ENCODE peak calls at places on chromosome 1, in five cellular contexts. N is cardiac fibroblast, Z is amniotic stem cell, O is GM13977, S is aorta. V is an unnamed sample.

GRCh38 chr1:16158025-16158424 is 2.2 kb upstream of the EPHA2 start:
- DNase-seq in O (no peak), Z (no peak), N (no peak), S (no peak), V (peak)

GRCh38 chr1:14565076-14565475 is 33.4 kb upstream of the KAZN start:
- DNase-seq in Z (no peak), O (no peak), N (no peak), S (no peak), V (no peak)

GRCh38 chr1:200708161-200708560 is 30.5 kb upstream of the CAMSAP2 start:
- DNase-seq in S (no peak), Z (no peak), O (no peak), N (no peak), V (no peak)

GRCh38 chr1:68355614-68356013 is 94.1 kb downstream of the RPE65 start:
- DNase-seq in O (no peak), Z (no peak), S (no peak), N (no peak), V (no peak)

GRCh38 chr1:43414634-43415223 is 25.0 kb downstream of the SZT2 start:
- DNase-seq in O (no peak), Z (no peak), S (peak), N (peak), V (peak)

GRCh38 chr1:32111789-32112188 is 3.9 kb downstream of the KPNA6 start:
- DNase-seq in S (no peak), O (no peak), Z (no peak), N (peak), V (no peak)

GRCh38 chr1:72917920-72918319 is 635.6 kb upstream of the NEGR1 start:
- DNase-seq in O (no peak), Z (no peak), S (no peak), N (no peak), V (no peak)

GRCh38 chr1:102732927-102733326 is 375.4 kb downstream of the COL11A1 start:
- DNase-seq in Z (no peak), S (no peak), O (no peak), N (peak), V (no peak)

GRCh38 chr1:26597629-26598039 is 68.1 kb downstream of the RPS6KA1 start:
- DNase-seq in S (no peak), O (peak), N (peak), Z (peak), V (no peak)

GRCh38 chr1:221093903-221094865 is 214.9 kb downstream of the HLX start:
- DNase-seq in S (no peak), N (no peak), O (no peak), Z (no peak), V (no peak)

GRCh38 chr1:37274896-37275631 is 199.3 kb upstream of the ZC3H12A start:
- DNase-seq in S (no peak), N (no peak), O (no peak), Z (no peak), V (peak)

GRCh38 chr1:226763741-226764264 is 24.7 kb upstream of the ITPKB start:
- DNase-seq in O (peak), N (peak), S (no peak), Z (peak), V (peak)

GRCh38 chr1:24995121-24995520 is 65.0 kb upstream of the RUNX3 start:
- DNase-seq in Z (no peak), O (no peak), N (no peak), S (peak), V (no peak)

GRCh38 chr1:157193219-157193618 is 55.0 kb upstream of the ETV3 start:
- DNase-seq in N (no peak), O (no peak), Z (no peak), S (no peak), V (no peak)

GRCh38 chr1:5424802-5425201 is 567.4 kb downstream of the NPHP4 start:
- DNase-seq in S (no peak), Z (no peak), O (no peak), N (no peak), V (no peak)

GRCh38 chr1:162387226-162388082 is 5.9 kb downstream of the C1orf226 start:
- DNase-seq in Z (no peak), N (no peak), O (peak), S (no peak), V (no peak)

GRCh38 chr1:29222686-29223085 is 8.0 kb downstream of the MECR start:
- DNase-seq in N (no peak), O (no peak), S (peak), Z (no peak), V (no peak)

GRCh38 chr1:16215882-16216753 is 3.7 kb upstream of the ARHGEF19 start:
- DNase-seq in S (peak), N (peak), Z (peak), O (peak), V (peak)

GRCh38 chr1:200873671-200874397 is 1.1 kb downstream of the GPR25 start:
- DNase-seq in Z (no peak), N (no peak), S (peak), O (peak), V (no peak)

GRCh38 chr1:204637985-204638356 is 47.6 kb downstream of the LRRN2 start:
- DNase-seq in Z (no peak), N (no peak), O (no peak), S (no peak), V (no peak)

GRCh38 chr1:38071530-38072266 is 25.1 kb upstream of the POU3F1 start:
- DNase-seq in S (no peak), Z (no peak), N (peak), O (peak), V (no peak)

GRCh38 chr1:201537966-201538617 is 835 bp upstream of the NAV1 start:
- DNase-seq in N (no peak), O (no peak), Z (no peak), S (no peak), V (no peak)

GRCh38 chr1:33375316-33375715 is 54.4 kb upstream of the A3GALT2 start:
- DNase-seq in O (no peak), S (no peak), N (no peak), Z (no peak), V (no peak)

GRCh38 chr1:33650708-33651107 is 178.3 kb downstream of the ZSCAN20 start:
- DNase-seq in O (no peak), N (no peak), Z (no peak), S (no peak), V (no peak)

GRCh38 chr1:102902045-102902444 is 206.3 kb downstream of the COL11A1 start:
- DNase-seq in N (no peak), Z (no peak), O (no peak), S (no peak), V (no peak)

GRCh38 chr1:201582977-201583376 is 44.0 kb downstream of the NAV1 start:
- DNase-seq in O (no peak), S (no peak), N (no peak), Z (no peak), V (peak)

GRCh38 chr1:207833956-207834660 is 76.8 kb downstream of the CD34 start:
- DNase-seq in O (no peak), Z (no peak), N (no peak), S (no peak), V (no peak)

GRCh38 chr1:12511128-12511484 is 106.9 kb downstream of the DHRS3 start:
- DNase-seq in O (no peak), N (no peak), Z (no peak), S (no peak), V (no peak)

GRCh38 chr1:245085508-245086095 is 69.2 kb upstream of the KIF26B start:
- DNase-seq in N (peak), O (no peak), S (no peak), Z (peak), V (no peak)

GRCh38 chr1:54095543-54096286 is 42.3 kb downstream of the TCEANC2 start:
- DNase-seq in N (no peak), Z (no peak), O (no peak), S (no peak), V (no peak)

GRCh38 chr1:218275823-218276222 is 9.3 kb upstream of the RRP15 start:
- DNase-seq in Z (no peak), O (no peak), S (no peak), N (no peak), V (no peak)

GRCh38 chr1:6448749-6449631 is 17.0 kb downstream of the TNFRSF25 start:
- DNase-seq in S (no peak), N (no peak), Z (no peak), O (no peak), V (peak)

GRCh38 chr1:229947968-229948367 is 119.1 kb upstream of the GALNT2 start:
- DNase-seq in S (no peak), N (peak), O (no peak), Z (no peak), V (no peak)

GRCh38 chr1:74505133-74505532 is 7.3 kb downstream of the LRRC53 start:
- DNase-seq in S (no peak), O (no peak), N (no peak), Z (no peak), V (no peak)

V was measured in activated effector memory CD4-positive, alpha-beta T cell treated with anti-CD3 and anti-CD28 coated beads, Interleukin-2, amount 50 U/mL, for 16 hours.